ENCODE peak calls at places on chromosomes 2 and 18, in ten cellular contexts. One of them, this sample, is unnamed.

GRCh38 chr2:30355306-30355705 is 91.7 kb upstream of the LCLAT1 start:
- DNase-seq in cardiac muscle cell: no peak
- DNase-seq in A549: no peak
- DNase-seq in mucosa of descending colon: no peak
- DNase-seq in transverse colon: no peak
- DNase-seq in prostate gland: no peak
- DNase-seq in osteoblast: no peak
- DNase-seq in psoas muscle: no peak
- DNase-seq in right atrium auricular region: no peak
- DNase-seq in uterus: no peak
- DNase-seq in this sample: no peak

GRCh38 chr2:176689711-176690110 is 420.5 kb downstream of the MTX2 start:
- DNase-seq in cardiac muscle cell: no peak
- DNase-seq in A549: no peak
- DNase-seq in mucosa of descending colon: no peak
- DNase-seq in transverse colon: no peak
- DNase-seq in prostate gland: no peak
- DNase-seq in osteoblast: no peak
- DNase-seq in psoas muscle: no peak
- DNase-seq in right atrium auricular region: no peak
- DNase-seq in uterus: no peak
- DNase-seq in this sample: no peak

GRCh38 chr2:16261071-16261470 is 320.7 kb downstream of the MYCN start:
- DNase-seq in cardiac muscle cell: no peak
- DNase-seq in A549: no peak
- DNase-seq in mucosa of descending colon: no peak
- DNase-seq in transverse colon: no peak
- DNase-seq in prostate gland: no peak
- DNase-seq in osteoblast: no peak
- DNase-seq in psoas muscle: no peak
- DNase-seq in right atrium auricular region: no peak
- DNase-seq in uterus: no peak
- DNase-seq in this sample: no peak

GRCh38 chr2:98454073-98454472 is 9.4 kb downstream of the INPP4A start:
- DNase-seq in cardiac muscle cell: no peak
- DNase-seq in A549: no peak
- DNase-seq in mucosa of descending colon: no peak
- DNase-seq in transverse colon: no peak
- DNase-seq in prostate gland: no peak
- DNase-seq in osteoblast: no peak
- DNase-seq in psoas muscle: no peak
- DNase-seq in right atrium auricular region: no peak
- DNase-seq in uterus: no peak
- DNase-seq in this sample: no peak

GRCh38 chr2:174631009-174631981 is 33.7 kb upstream of the WIPF1 start:
- DNase-seq in cardiac muscle cell: peak; percentile 80
- DNase-seq in A549: no peak
- DNase-seq in mucosa of descending colon: no peak
- DNase-seq in transverse colon: no peak
- DNase-seq in prostate gland: no peak
- DNase-seq in osteoblast: peak; percentile 72
- DNase-seq in psoas muscle: no peak
- DNase-seq in right atrium auricular region: no peak
- DNase-seq in uterus: no peak
- DNase-seq in this sample: no peak

GRCh38 chr2:13652531-13653313 is 936.0 kb downstream of the TRIB2 start:
- DNase-seq in cardiac muscle cell: no peak
- DNase-seq in A549: no peak
- DNase-seq in mucosa of descending colon: no peak
- DNase-seq in transverse colon: no peak
- DNase-seq in prostate gland: no peak
- DNase-seq in osteoblast: no peak
- DNase-seq in psoas muscle: no peak
- DNase-seq in right atrium auricular region: no peak
- DNase-seq in uterus: no peak
- DNase-seq in this sample: no peak

GRCh38 chr18:10033038-10033437 is 119.2 kb downstream of the VAPA start:
- DNase-seq in cardiac muscle cell: no peak
- DNase-seq in A549: no peak
- DNase-seq in mucosa of descending colon: no peak
- DNase-seq in transverse colon: no peak
- DNase-seq in prostate gland: no peak
- DNase-seq in osteoblast: no peak
- DNase-seq in psoas muscle: no peak
- DNase-seq in right atrium auricular region: no peak
- DNase-seq in uterus: peak; percentile 11
- DNase-seq in this sample: no peak

GRCh38 chr2:30164131-30164925 is 17.5 kb downstream of the YPEL5 start:
- DNase-seq in cardiac muscle cell: no peak
- DNase-seq in A549: no peak
- DNase-seq in mucosa of descending colon: no peak
- DNase-seq in transverse colon: no peak
- DNase-seq in prostate gland: no peak
- DNase-seq in osteoblast: no peak
- DNase-seq in psoas muscle: no peak
- DNase-seq in right atrium auricular region: no peak
- DNase-seq in uterus: no peak
- DNase-seq in this sample: no peak

DNA sequence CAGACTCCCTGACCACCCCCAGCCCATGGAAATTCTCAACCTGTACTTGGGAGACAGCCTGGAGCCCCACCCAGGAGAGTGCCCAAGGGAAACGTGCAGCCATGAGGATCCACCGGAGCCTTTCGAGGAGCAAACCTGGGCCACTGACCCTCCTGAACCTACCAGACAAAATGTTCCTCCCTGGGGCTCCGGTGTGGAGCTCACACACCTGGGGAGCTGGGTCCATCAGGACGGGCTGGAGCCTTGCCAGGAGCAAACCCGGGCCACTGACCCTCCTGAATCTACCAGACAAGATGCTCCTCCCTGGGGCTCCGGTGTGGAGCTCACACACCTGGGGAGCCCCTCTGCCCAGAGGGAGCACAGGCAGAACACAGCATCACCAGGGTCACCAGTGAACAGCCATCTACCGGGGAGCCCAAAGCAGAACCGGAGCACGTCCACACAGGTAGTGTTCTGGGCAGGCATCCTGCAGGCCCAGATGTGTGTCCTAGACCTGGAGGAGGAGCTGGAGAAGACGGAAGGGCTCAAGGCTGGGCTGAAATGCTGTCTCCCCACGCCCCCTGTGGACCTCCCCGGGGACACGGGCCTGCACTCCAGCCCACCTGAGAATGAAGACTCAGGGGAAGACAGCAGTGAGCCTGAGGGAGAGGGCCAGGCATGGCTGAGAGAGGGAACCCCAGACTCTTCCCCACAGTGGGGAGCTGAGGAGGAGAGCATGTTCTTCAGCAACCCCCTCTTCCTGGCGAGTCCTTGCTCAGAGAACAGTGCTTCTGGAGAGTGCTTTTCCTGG is 8.9 kb downstream of the PSD4 start:
- DNase-seq in cardiac muscle cell: no peak
- DNase-seq in A549: no peak
- DNase-seq in mucosa of descending colon: no peak
- DNase-seq in transverse colon: no peak
- DNase-seq in prostate gland: no peak
- DNase-seq in osteoblast: no peak
- DNase-seq in psoas muscle: no peak
- DNase-seq in right atrium auricular region: no peak
- DNase-seq in uterus: no peak
- DNase-seq in this sample: no peak
- H3K4me1 ChIP-seq in cardiac muscle cell: peaks cover 7% of the 10 kb centered on the region
- H3K4me1 ChIP-seq in A549: no peaks in the 10 kb centered on the region
- H3K4me1 ChIP-seq in mucosa of descending colon: peaks cover 17% of the 10 kb centered on the region
- H3K4me1 ChIP-seq in transverse colon: peaks cover 7% of the 10 kb centered on the region
- H3K4me1 ChIP-seq in prostate gland: no peaks in the 10 kb centered on the region
- H3K4me1 ChIP-seq in osteoblast: no peaks in the 10 kb centered on the region
- H3K4me1 ChIP-seq in psoas muscle: no peaks in the 10 kb centered on the region
- H3K4me1 ChIP-seq in right atrium auricular region: no peaks in the 10 kb centered on the region
- H3K4me1 ChIP-seq in uterus: no peaks in the 10 kb centered on the region
- H3K4me1 ChIP-seq in this sample: peaks cover 39% of the 10 kb centered on the region

GRCh38 chr2:75729861-75730260 is 19.1 kb upstream of the GCFC2 start:
- DNase-seq in cardiac muscle cell: peak; percentile 23
- DNase-seq in A549: no peak
- DNase-seq in mucosa of descending colon: no peak
- DNase-seq in transverse colon: no peak
- DNase-seq in prostate gland: no peak
- DNase-seq in osteoblast: peak; percentile 51
- DNase-seq in psoas muscle: no peak
- DNase-seq in right atrium auricular region: no peak
- DNase-seq in uterus: no peak
- DNase-seq in this sample: no peak
- TF ChIP-seq CTCF in cardiac muscle cell: peak; percentile 35
- TF ChIP-seq CTCF in A549: peak; percentile 55
- TF ChIP-seq CTCF in mucosa of descending colon: no peak
- TF ChIP-seq CTCF in transverse colon: peak; percentile 8
- TF ChIP-seq CTCF in prostate gland: no peak
- TF ChIP-seq CTCF in osteoblast: peak; percentile 46
- TF ChIP-seq CTCF in psoas muscle: no peak
- TF ChIP-seq CTCF in right atrium auricular region: peak; percentile 18
- TF ChIP-seq CTCF in uterus: no peak
- TF ChIP-seq CTCF in this sample: peak; percentile 20

GRCh38 chr2:216652566-216652965 is 19.3 kb downstream of the IGFBP2 start:
- DNase-seq in cardiac muscle cell: peak; percentile 18
- DNase-seq in A549: no peak
- DNase-seq in mucosa of descending colon: no peak
- DNase-seq in transverse colon: no peak
- DNase-seq in prostate gland: no peak
- DNase-seq in osteoblast: no peak
- DNase-seq in psoas muscle: no peak
- DNase-seq in right atrium auricular region: no peak
- DNase-seq in uterus: no peak
- DNase-seq in this sample: no peak

GRCh38 chr2:216657086-216657855 is 24.1 kb downstream of the IGFBP2 start:
- DNase-seq in cardiac muscle cell: no peak
- DNase-seq in A549: no peak
- DNase-seq in mucosa of descending colon: no peak
- DNase-seq in transverse colon: no peak
- DNase-seq in prostate gland: no peak
- DNase-seq in osteoblast: peak; percentile 72
- DNase-seq in psoas muscle: no peak
- DNase-seq in right atrium auricular region: no peak
- DNase-seq in uterus: no peak
- DNase-seq in this sample: no peak

GRCh38 chr2:216653931-216654365 is 20.7 kb downstream of the IGFBP2 start:
- DNase-seq in cardiac muscle cell: peak; percentile 57
- DNase-seq in A549: no peak
- DNase-seq in mucosa of descending colon: no peak
- DNase-seq in transverse colon: no peak
- DNase-seq in prostate gland: no peak
- DNase-seq in osteoblast: no peak
- DNase-seq in psoas muscle: no peak
- DNase-seq in right atrium auricular region: no peak
- DNase-seq in uterus: no peak
- DNase-seq in this sample: no peak

GRCh38 chr2:216653093-216653799 is 20.0 kb downstream of the IGFBP2 start:
- DNase-seq in cardiac muscle cell: no peak
- DNase-seq in A549: no peak
- DNase-seq in mucosa of descending colon: no peak
- DNase-seq in transverse colon: no peak
- DNase-seq in prostate gland: no peak
- DNase-seq in osteoblast: peak; percentile 4
- DNase-seq in psoas muscle: no peak
- DNase-seq in right atrium auricular region: no peak
- DNase-seq in uterus: no peak
- DNase-seq in this sample: no peak

GRCh38 chr2:216654528-216655052 is 21.4 kb downstream of the IGFBP2 start:
- DNase-seq in cardiac muscle cell: no peak
- DNase-seq in A549: no peak
- DNase-seq in mucosa of descending colon: no peak
- DNase-seq in transverse colon: no peak
- DNase-seq in prostate gland: no peak
- DNase-seq in osteoblast: no peak
- DNase-seq in psoas muscle: no peak
- DNase-seq in right atrium auricular region: no peak
- DNase-seq in uterus: no peak
- DNase-seq in this sample: no peak
- H3K4me1 ChIP-seq in cardiac muscle cell: peaks cover 6% of the 10 kb centered on the region
- H3K4me1 ChIP-seq in A549: peaks cover 18% of the 10 kb centered on the region
- H3K4me1 ChIP-seq in mucosa of descending colon: no peaks in the 10 kb centered on the region
- H3K4me1 ChIP-seq in transverse colon: no peaks in the 10 kb centered on the region
- H3K4me1 ChIP-seq in prostate gland: no peaks in the 10 kb centered on the region
- H3K4me1 ChIP-seq in osteoblast: peaks cover 21% of the 10 kb centered on the region
- H3K4me1 ChIP-seq in psoas muscle: no peaks in the 10 kb centered on the region
- H3K4me1 ChIP-seq in right atrium auricular region: no peaks in the 10 kb centered on the region
- H3K4me1 ChIP-seq in uterus: no peaks in the 10 kb centered on the region
- H3K4me1 ChIP-seq in this sample: no peaks in the 10 kb centered on the region

GRCh38 chr18:77766421-77766820 is 516.8 kb downstream of the GALR1 start:
- DNase-seq in cardiac muscle cell: no peak
- DNase-seq in A549: no peak
- DNase-seq in mucosa of descending colon: no peak
- DNase-seq in transverse colon: no peak
- DNase-seq in prostate gland: no peak
- DNase-seq in osteoblast: peak; percentile 18
- DNase-seq in psoas muscle: no peak
- DNase-seq in right atrium auricular region: no peak
- DNase-seq in uterus: no peak
- DNase-seq in this sample: no peak

GRCh38 chr18:77762632-77763031 is 513.0 kb downstream of the GALR1 start:
- DNase-seq in cardiac muscle cell: no peak
- DNase-seq in A549: no peak
- DNase-seq in mucosa of descending colon: no peak
- DNase-seq in transverse colon: no peak
- DNase-seq in prostate gland: no peak
- DNase-seq in osteoblast: no peak
- DNase-seq in psoas muscle: no peak
- DNase-seq in right atrium auricular region: no peak
- DNase-seq in uterus: no peak
- DNase-seq in this sample: no peak

GRCh38 chr18:77761332-77761731 is 511.7 kb downstream of the GALR1 start:
- DNase-seq in cardiac muscle cell: no peak
- DNase-seq in A549: no peak
- DNase-seq in mucosa of descending colon: no peak
- DNase-seq in transverse colon: no peak
- DNase-seq in prostate gland: no peak
- DNase-seq in osteoblast: no peak
- DNase-seq in psoas muscle: no peak
- DNase-seq in right atrium auricular region: no peak
- DNase-seq in uterus: no peak
- DNase-seq in this sample: no peak

GRCh38 chr18:77763530-77763929 is 513.9 kb downstream of the GALR1 start:
- DNase-seq in cardiac muscle cell: no peak
- DNase-seq in A549: no peak
- DNase-seq in mucosa of descending colon: no peak
- DNase-seq in transverse colon: no peak
- DNase-seq in prostate gland: no peak
- DNase-seq in osteoblast: no peak
- DNase-seq in psoas muscle: no peak
- DNase-seq in right atrium auricular region: no peak
- DNase-seq in uterus: no peak
- DNase-seq in this sample: no peak

DNA sequence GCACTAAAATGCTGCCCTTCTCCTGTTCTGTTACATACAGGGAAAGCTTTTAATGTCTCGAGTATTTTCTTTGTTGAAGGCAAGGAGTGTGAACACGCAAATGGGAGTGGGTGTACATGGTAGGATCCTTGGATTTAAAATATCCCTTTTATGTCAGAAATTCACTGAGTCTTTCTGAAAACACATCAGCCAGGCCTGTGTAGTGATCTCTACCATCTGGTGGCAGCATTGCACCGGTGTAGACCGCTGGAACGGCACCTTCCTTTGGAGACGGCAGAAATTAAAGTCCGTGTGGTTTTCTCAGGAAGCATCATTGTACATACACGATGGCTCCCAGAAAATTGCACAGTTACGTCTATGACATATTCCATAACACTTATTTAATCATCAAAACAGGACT is 515.8 kb downstream of the GALR1 start:
- DNase-seq in cardiac muscle cell: peak; percentile 1
- DNase-seq in A549: peak; percentile 10
- DNase-seq in mucosa of descending colon: no peak
- DNase-seq in transverse colon: peak; percentile 12
- DNase-seq in prostate gland: peak; percentile 10
- DNase-seq in osteoblast: no peak
- DNase-seq in psoas muscle: no peak
- DNase-seq in right atrium auricular region: no peak
- DNase-seq in uterus: no peak
- DNase-seq in this sample: no peak
- TF ChIP-seq CTCF in cardiac muscle cell: no peak
- TF ChIP-seq CTCF in A549: peak; percentile 42
- TF ChIP-seq CTCF in mucosa of descending colon: no peak
- TF ChIP-seq CTCF in transverse colon: no peak
- TF ChIP-seq CTCF in prostate gland: peak; percentile 45
- TF ChIP-seq CTCF in osteoblast: no peak
- TF ChIP-seq CTCF in psoas muscle: peak; percentile 28
- TF ChIP-seq CTCF in right atrium auricular region: peak; percentile 53
- TF ChIP-seq CTCF in uterus: peak; percentile 18
- TF ChIP-seq CTCF in this sample: peak; percentile 36

This sample was measured in right lobe of liver.